ENCODE peak calls at places on chromosome 9, in ten cellular contexts. Q is activated CD8-positive, alpha-beta memory T cell treated with anti-CD3 and anti-CD28 coated beads, Interleukin-2, amount 50 U/mL, for 4 hours; W is activated CD4-positive, alpha-beta T cell treated with anti-CD3 and anti-CD28 coated beads, Interleukin-2, amount 50 U/mL, for 48 hours; E is globus pallidus; K is cardiac muscle cell; P is left lung; H is Panc1; Y is RPMI8226; I is mucosa of descending colon; M is H9. S is an unnamed sample.

GRCh38 chr9:125745682-125746016 is 1.5 kb upstream of the PBX3 start:
- DNase-seq in Q (no peak), W (no peak), E (no peak), K (no peak), P (no peak), H (peak), Y (no peak), I (no peak), M (no peak), S (no peak)

GRCh38 chr9:35933525-35934067 is 24.3 kb downstream of the SPAAR start:
- DNase-seq in Q (no peak), W (no peak), E (no peak), K (no peak), P (no peak), H (no peak), Y (no peak), I (no peak), M (no peak), S (no peak)

GRCh38 chr9:15222313-15222712 is 84.7 kb downstream of the TTC39B start:
- DNase-seq in Q (no peak), W (no peak), E (no peak), K (no peak), P (no peak), H (no peak), Y (no peak), I (no peak), M (no peak), S (no peak)

GRCh38 chr9:109035684-109036423 is 22.6 kb upstream of the CTNNAL1 start:
- DNase-seq in Q (no peak), W (no peak), E (no peak), K (no peak), P (peak), H (peak), Y (no peak), I (no peak), M (no peak), S (no peak)

GRCh38 chr9:114824130-114824529 is 18.3 kb upstream of the TNFSF15 start:
- DNase-seq in Q (no peak), W (no peak), E (no peak), K (no peak), P (no peak), H (no peak), Y (no peak), I (no peak), M (no peak), S (no peak)

GRCh38 chr9:69036319-69036718 is 767 bp downstream of the FXN start:
- DNase-seq in Q (no peak), W (peak), E (peak), K (no peak), P (no peak), H (no peak), Y (peak), I (no peak), M (no peak), S (peak)

GRCh38 chr9:4108708-4109444 is 191.0 kb downstream of the GLIS3 start:
- DNase-seq in Q (no peak), W (no peak), E (no peak), K (no peak), P (no peak), H (no peak), Y (no peak), I (no peak), M (no peak), S (no peak)

GRCh38 chr9:78590068-78590467 is 293.1 kb downstream of the PSAT1 start:
- DNase-seq in Q (no peak), W (no peak), E (no peak), K (no peak), P (no peak), H (no peak), Y (no peak), I (no peak), M (no peak), S (no peak)

GRCh38 chr9:78682206-78682605 is 385.3 kb downstream of the PSAT1 start:
- DNase-seq in Q (no peak), W (no peak), E (no peak), K (peak), P (no peak), H (no peak), Y (no peak), I (no peak), M (no peak), S (no peak)

GRCh38 chr9:91282292-91282691 is 79.4 kb downstream of the AUH start:
- DNase-seq in Q (no peak), W (no peak), E (no peak), K (no peak), P (no peak), H (no peak), Y (no peak), I (no peak), M (no peak), S (no peak)

GRCh38 chr9:133960568-133961129 is 31.5 kb downstream of the VAV2 start:
- DNase-seq in Q (no peak), W (no peak), E (no peak), K (no peak), P (peak), H (no peak), Y (no peak), I (peak), M (no peak), S (no peak)

GRCh38 chr9:129558063-129558550 is 62.8 kb downstream of the C9orf50 start:
- DNase-seq in Q (no peak), W (no peak), E (no peak), K (no peak), P (no peak), H (no peak), Y (no peak), I (peak), M (no peak), S (no peak)

GRCh38 chr9:130825051-130825651 is 9.9 kb upstream of the ABL1 start:
- DNase-seq in Q (no peak), W (no peak), E (no peak), K (peak), P (no peak), H (no peak), Y (no peak), I (no peak), M (peak), S (no peak)

GRCh38 chr9:79976501-79977444 is 405.0 kb downstream of the TLE4 start:
- DNase-seq in Q (no peak), W (no peak), E (no peak), K (no peak), P (no peak), H (no peak), Y (no peak), I (no peak), M (no peak), S (no peak)

GRCh38 chr9:127535834-127536233 is 76.2 kb upstream of the STXBP1 start:
- DNase-seq in Q (no peak), W (no peak), E (no peak), K (no peak), P (no peak), H (no peak), Y (no peak), I (no peak), M (no peak), S (no peak)

GRCh38 chr9:127979333-127980055 is 1.3 kb downstream of the EEIG1 start:
- DNase-seq in Q (no peak), W (peak), E (peak), K (peak), P (no peak), H (no peak), Y (peak), I (peak), M (peak), S (no peak)

GRCh38 chr9:106393226-106393625 is 469.7 kb upstream of the ZNF462 start:
- DNase-seq in Q (no peak), W (no peak), E (no peak), K (no peak), P (no peak), H (no peak), Y (no peak), I (no peak), M (no peak), S (no peak)

GRCh38 chr9:26892251-26893029 is at the start of gene CAAP1:
- DNase-seq in Q (peak), W (peak), E (peak), K (peak), P (peak), H (peak), Y (peak), I (peak), M (peak), S (peak)

GRCh38 chr9:3296536-3296935 is 229.3 kb downstream of the RFX3 start:
- DNase-seq in Q (no peak), W (no peak), E (no peak), K (no peak), P (no peak), H (no peak), Y (no peak), I (no peak), M (no peak), S (no peak)

GRCh38 chr9:86176468-86176867 is 77.1 kb upstream of the GOLM1 start:
- DNase-seq in Q (no peak), W (no peak), E (no peak), K (no peak), P (no peak), H (no peak), Y (no peak), I (no peak), M (no peak), S (no peak)

GRCh38 chr9:89436963-89437625 is 60.8 kb downstream of the SEMA4D start:
- DNase-seq in Q (peak), W (no peak), E (no peak), K (no peak), P (peak), H (no peak), Y (peak), I (peak), M (no peak), S (peak)

GRCh38 chr9:14170973-14171596 is 142.9 kb downstream of the NFIB start:
- DNase-seq in Q (no peak), W (no peak), E (no peak), K (no peak), P (no peak), H (no peak), Y (no peak), I (no peak), M (no peak), S (no peak)

GRCh38 chr9:90921104-90921503 is 119.5 kb downstream of the SYK start:
- DNase-seq in Q (no peak), W (no peak), E (peak), K (no peak), P (no peak), H (no peak), Y (no peak), I (no peak), M (no peak), S (no peak)

GRCh38 chr9:89536145-89536574 is 38.2 kb upstream of the SEMA4D start:
- DNase-seq in Q (no peak), W (no peak), E (no peak), K (no peak), P (no peak), H (no peak), Y (no peak), I (no peak), M (no peak), S (peak)

GRCh38 chr9:113504725-113505590 is 41.4 kb downstream of the RGS3 start:
- DNase-seq in Q (no peak), W (no peak), E (no peak), K (no peak), P (no peak), H (no peak), Y (no peak), I (peak), M (no peak), S (no peak)

GRCh38 chr9:134641173-134641985 is at the start of gene COL5A1:
- DNase-seq in Q (peak), W (peak), E (peak), K (peak), P (peak), H (no peak), Y (peak), I (peak), M (peak), S (peak)

GRCh38 chr9:109408759-109409462 is 88.1 kb upstream of the EPB41L4B start:
- DNase-seq in Q (no peak), W (no peak), E (no peak), K (no peak), P (no peak), H (no peak), Y (no peak), I (no peak), M (no peak), S (no peak)

GRCh38 chr9:38079410-38080105 is 10.5 kb upstream of the SHB start:
- DNase-seq in Q (no peak), W (no peak), E (no peak), K (no peak), P (peak), H (no peak), Y (no peak), I (no peak), M (peak), S (no peak)

GRCh38 chr9:17090041-17090440 is 44.8 kb upstream of the CNTLN start:
- DNase-seq in Q (no peak), W (no peak), E (no peak), K (no peak), P (no peak), H (no peak), Y (no peak), I (no peak), M (no peak), S (no peak)

GRCh38 chr9:94847486-94847885 is 121.0 kb downstream of the AOPEP start:
- DNase-seq in Q (no peak), W (no peak), E (no peak), K (no peak), P (no peak), H (no peak), Y (no peak), I (no peak), M (no peak), S (no peak)

GRCh38 chr9:115165233-115165632 is 47.3 kb upstream of the TNC start:
- DNase-seq in Q (no peak), W (no peak), E (no peak), K (no peak), P (no peak), H (no peak), Y (no peak), I (no peak), M (no peak), S (no peak)

GRCh38 chr9:99748251-99748650 is 73.4 kb upstream of the NR4A3 start:
- DNase-seq in Q (no peak), W (no peak), E (no peak), K (no peak), P (no peak), H (no peak), Y (peak), I (no peak), M (no peak), S (no peak)

GRCh38 chr9:96524764-96525163 is 74.8 kb downstream of the HABP4 start:
- DNase-seq in Q (no peak), W (no peak), E (no peak), K (no peak), P (no peak), H (no peak), Y (no peak), I (no peak), M (no peak), S (no peak)

GRCh38 chr9:104769655-104770054 is 5.7 kb downstream of the NIPSNAP3B start:
- DNase-seq in Q (no peak), W (no peak), E (no peak), K (no peak), P (no peak), H (no peak), Y (no peak), I (no peak), M (no peak), S (no peak)

GRCh38 chr9:20125721-20126120 is 336.9 kb upstream of the SLC24A2 start:
- DNase-seq in Q (no peak), W (no peak), E (no peak), K (peak), P (no peak), H (no peak), Y (no peak), I (no peak), M (no peak), S (no peak)

GRCh38 chr9:128689293-128689770 is 310 bp downstream of the SET start:
- DNase-seq in Q (peak), W (peak), E (peak), K (no peak), P (peak), H (no peak), Y (no peak), I (peak), M (peak), S (peak)